ENCODE peak calls at places on chromosomes 6 and 20, in four cellular contexts. O is IMR-90, H is uterus, P is breast epithelium. S is an unnamed sample.

GRCh38 chr6:10369896-10370295 is 45.0 kb downstream of the TFAP2A start:
- DNase-seq in O (peak), H (no peak), P (no peak), S (no peak)

GRCh38 chr6:42136508-42137191 is 5.8 kb downstream of the C6orf132 start:
- DNase-seq in O (peak), H (no peak), P (no peak), S (peak)

GRCh38 chr20:31602779-31603441 is 2.2 kb upstream of the ID1 start:
- DNase-seq in O (peak), H (no peak), P (no peak), S (no peak)

GRCh38 chr6:90508753-90509152 is 78.1 kb downstream of the MAP3K7 start:
- DNase-seq in O (no peak), H (no peak), P (no peak), S (no peak)

GRCh38 chr20:10090588-10091166 is 55.9 kb downstream of the ANKEF1 start:
- DNase-seq in O (peak), H (peak), P (no peak), S (no peak)

GRCh38 chr6:37624606-37625574 is 72.8 kb downstream of the MDGA1 start:
- DNase-seq in O (no peak), H (peak), P (no peak), S (no peak)

GRCh38 chr6:65229768-65230167 is 477.3 kb downstream of the EYS start:
- DNase-seq in O (peak), H (no peak), P (no peak), S (no peak)

GRCh38 chr6:122996797-122997520 is 924 bp downstream of the CLVS2 start:
- DNase-seq in O (no peak), H (no peak), P (no peak), S (no peak)

GRCh38 chr6:95094751-95095150 is 482.6 kb upstream of the MANEA start:
- DNase-seq in O (peak), H (no peak), P (no peak), S (no peak)

GRCh38 chr6:41604006-41604405 is 34.3 kb upstream of the MDFI start:
- DNase-seq in O (no peak), H (no peak), P (no peak), S (no peak)

GRCh38 chr20:43558412-43559146 is at the start of gene SGK2:
- DNase-seq in O (peak), H (no peak), P (no peak), S (peak)

GRCh38 chr6:157235600-157236039 is 87.7 kb downstream of the TMEM242 start:
- DNase-seq in O (peak), H (peak), P (no peak), S (no peak)

GRCh38 chr6:42708096-42708495 is 14.3 kb downstream of the PRPH2 start:
- DNase-seq in O (no peak), H (no peak), P (no peak), S (no peak)

GRCh38 chr20:3777726-3778629 is 3.3 kb downstream of the SPEF1 start:
- DNase-seq in O (no peak), H (peak), P (no peak), S (no peak)

GRCh38 chr6:98832282-98833100 is 1.9 kb upstream of the POU3F2 start:
- DNase-seq in O (peak), H (peak), P (no peak), S (no peak)

GRCh38 chr6:112331306-112331705 is 15.8 kb upstream of the RFPL4B start:
- DNase-seq in O (no peak), H (no peak), P (no peak), S (no peak)

GRCh38 chr6:150301871-150302800 is 66.7 kb upstream of the IYD start:
- DNase-seq in O (peak), H (no peak), P (no peak), S (peak)

GRCh38 chr6:160027076-160027475 is 58.2 kb downstream of the IGF2R start:
- DNase-seq in O (no peak), H (no peak), P (no peak), S (no peak)

GRCh38 chr6:160027931-160028330 is 59.0 kb downstream of the IGF2R start:
- DNase-seq in O (no peak), H (no peak), P (no peak), S (no peak)

GRCh38 chr6:160029525-160029924 is 60.6 kb downstream of the IGF2R start:
- DNase-seq in O (no peak), H (no peak), P (no peak), S (no peak)

GRCh38 chr6:160030103-160030502 is 61.2 kb downstream of the IGF2R start:
- DNase-seq in O (peak), H (peak), P (no peak), S (peak)

GRCh38 chr6:160028487-160029275 is 59.8 kb downstream of the IGF2R start:
- DNase-seq in O (no peak), H (no peak), P (no peak), S (no peak)
- TF ChIP-seq CTCF in O (no peak), H (no peak), P (no peak), S (peak)

GRCh38 chr20:59137532-59137931 is 26.1 kb upstream of the ZNF831 start:
- DNase-seq in O (no peak), H (no peak), P (no peak), S (no peak)
- H3K4me3 ChIP-seq in O (no peak), H (no peak), P (no peak), S (no peak)

GRCh38 chr20:1626528-1627192 is 6.9 kb upstream of the SIRPB1 start:
- DNase-seq in O (no peak), H (no peak), P (no peak), S (no peak)
- TF ChIP-seq CTCF in O (no peak), H (no peak), P (no peak), S (no peak)

GRCh38 chr6:148760568-148761531 is 14.0 kb downstream of the UST start:
- DNase-seq in O (peak), H (peak), P (no peak), S (no peak)
- H3K4me3 ChIP-seq in O (peak), H (peak), P (peak), S (peak)